ENCODE peak calls at places on chromosomes 4 and X, in nine cellular contexts. One of them, this sample, is unnamed.

GRCh38 chr4:73452953-73453700 is 17.1 kb downstream of the AFP start:
- DNase-seq in hepatocyte: peak
- DNase-seq in WTC11: no peak
- DNase-seq in aorta: no peak
- DNase-seq in D341Med: no peak
- DNase-seq in HT-29: no peak
- DNase-seq in pancreas: no peak
- DNase-seq in T-helper 1 cell: no peak
- DNase-seq in stimulated activated naive CD8-positive, alpha-beta T cell treated with anti-CD3 and anti-CD28 coated beads, Interleukin-15, Interleukin-2, amounts not matched to agents 100 U/mL and 50 U/mL, for 24 hours: no peak
- DNase-seq in this sample: no peak

GRCh38 chrX:109384569-109385174 is 97.2 kb downstream of the GUCY2F start:
- DNase-seq in hepatocyte: peak
- DNase-seq in WTC11: no peak
- DNase-seq in aorta: no peak
- DNase-seq in D341Med: no peak
- DNase-seq in HT-29: peak
- DNase-seq in pancreas: no peak
- DNase-seq in T-helper 1 cell: no peak
- DNase-seq in stimulated activated naive CD8-positive, alpha-beta T cell treated with anti-CD3 and anti-CD28 coated beads, Interleukin-15, Interleukin-2, amounts not matched to agents 100 U/mL and 50 U/mL, for 24 hours: no peak
- DNase-seq in this sample: no peak

GRCh38 chrX:119516157-119516702 is 48.0 kb downstream of the SLC25A5 start:
- DNase-seq in hepatocyte: peak
- DNase-seq in WTC11: peak
- DNase-seq in aorta: no peak
- DNase-seq in D341Med: peak
- DNase-seq in HT-29: peak
- DNase-seq in pancreas: no peak
- DNase-seq in T-helper 1 cell: no peak
- DNase-seq in stimulated activated naive CD8-positive, alpha-beta T cell treated with anti-CD3 and anti-CD28 coated beads, Interleukin-15, Interleukin-2, amounts not matched to agents 100 U/mL and 50 U/mL, for 24 hours: peak
- DNase-seq in this sample: peak

GRCh38 chrX:49840679-49841078 is 11.6 kb downstream of the PAGE4 start:
- DNase-seq in hepatocyte: peak
- DNase-seq in WTC11: peak
- DNase-seq in aorta: no peak
- DNase-seq in D341Med: peak
- DNase-seq in HT-29: peak
- DNase-seq in pancreas: peak
- DNase-seq in T-helper 1 cell: no peak
- DNase-seq in stimulated activated naive CD8-positive, alpha-beta T cell treated with anti-CD3 and anti-CD28 coated beads, Interleukin-15, Interleukin-2, amounts not matched to agents 100 U/mL and 50 U/mL, for 24 hours: peak
- DNase-seq in this sample: peak

GRCh38 chr4:118224239-118224829 is 128.5 kb downstream of the PRSS12 start:
- DNase-seq in hepatocyte: peak
- DNase-seq in WTC11: no peak
- DNase-seq in aorta: no peak
- DNase-seq in D341Med: peak
- DNase-seq in HT-29: peak
- DNase-seq in pancreas: no peak
- DNase-seq in T-helper 1 cell: no peak
- DNase-seq in stimulated activated naive CD8-positive, alpha-beta T cell treated with anti-CD3 and anti-CD28 coated beads, Interleukin-15, Interleukin-2, amounts not matched to agents 100 U/mL and 50 U/mL, for 24 hours: no peak
- DNase-seq in this sample: peak

GRCh38 chr4:21888195-21888976 is 60.2 kb downstream of the KCNIP4 start:
- DNase-seq in hepatocyte: peak
- DNase-seq in WTC11: no peak
- DNase-seq in aorta: no peak
- DNase-seq in D341Med: no peak
- DNase-seq in HT-29: no peak
- DNase-seq in pancreas: no peak
- DNase-seq in T-helper 1 cell: no peak
- DNase-seq in stimulated activated naive CD8-positive, alpha-beta T cell treated with anti-CD3 and anti-CD28 coated beads, Interleukin-15, Interleukin-2, amounts not matched to agents 100 U/mL and 50 U/mL, for 24 hours: no peak
- DNase-seq in this sample: peak

GRCh38 chr4:86414686-86415085 is 54.8 kb upstream of the MAPK10 start:
- DNase-seq in hepatocyte: no peak
- DNase-seq in WTC11: no peak
- DNase-seq in aorta: no peak
- DNase-seq in D341Med: no peak
- DNase-seq in HT-29: no peak
- DNase-seq in pancreas: no peak
- DNase-seq in T-helper 1 cell: no peak
- DNase-seq in stimulated activated naive CD8-positive, alpha-beta T cell treated with anti-CD3 and anti-CD28 coated beads, Interleukin-15, Interleukin-2, amounts not matched to agents 100 U/mL and 50 U/mL, for 24 hours: no peak
- DNase-seq in this sample: no peak

GRCh38 chr4:145679520-145679919 is 426 bp upstream of the C4orf51 start:
- DNase-seq in hepatocyte: peak
- DNase-seq in WTC11: no peak
- DNase-seq in aorta: peak
- DNase-seq in D341Med: no peak
- DNase-seq in HT-29: peak
- DNase-seq in pancreas: no peak
- DNase-seq in T-helper 1 cell: no peak
- DNase-seq in stimulated activated naive CD8-positive, alpha-beta T cell treated with anti-CD3 and anti-CD28 coated beads, Interleukin-15, Interleukin-2, amounts not matched to agents 100 U/mL and 50 U/mL, for 24 hours: no peak
- DNase-seq in this sample: peak

GRCh38 chr4:142353149-142353738 is 492.9 kb downstream of the INPP4B start:
- DNase-seq in hepatocyte: peak
- DNase-seq in WTC11: no peak
- DNase-seq in aorta: no peak
- DNase-seq in D341Med: peak
- DNase-seq in HT-29: peak
- DNase-seq in pancreas: no peak
- DNase-seq in T-helper 1 cell: no peak
- DNase-seq in stimulated activated naive CD8-positive, alpha-beta T cell treated with anti-CD3 and anti-CD28 coated beads, Interleukin-15, Interleukin-2, amounts not matched to agents 100 U/mL and 50 U/mL, for 24 hours: no peak
- DNase-seq in this sample: peak

GRCh38 chrX:17007134-17007768 is 60.8 kb downstream of the REPS2 start:
- DNase-seq in hepatocyte: no peak
- DNase-seq in WTC11: peak
- DNase-seq in aorta: no peak
- DNase-seq in D341Med: no peak
- DNase-seq in HT-29: peak
- DNase-seq in pancreas: no peak
- DNase-seq in T-helper 1 cell: no peak
- DNase-seq in stimulated activated naive CD8-positive, alpha-beta T cell treated with anti-CD3 and anti-CD28 coated beads, Interleukin-15, Interleukin-2, amounts not matched to agents 100 U/mL and 50 U/mL, for 24 hours: peak
- DNase-seq in this sample: peak

GRCh38 chr4:56788081-56788480 is 33.4 kb downstream of the SPINK2 start:
- DNase-seq in hepatocyte: no peak
- DNase-seq in WTC11: no peak
- DNase-seq in aorta: no peak
- DNase-seq in D341Med: no peak
- DNase-seq in HT-29: no peak
- DNase-seq in pancreas: no peak
- DNase-seq in T-helper 1 cell: no peak
- DNase-seq in stimulated activated naive CD8-positive, alpha-beta T cell treated with anti-CD3 and anti-CD28 coated beads, Interleukin-15, Interleukin-2, amounts not matched to agents 100 U/mL and 50 U/mL, for 24 hours: no peak
- DNase-seq in this sample: no peak

GRCh38 chr4:4659871-4660651 is 118.2 kb upstream of the STX18 start:
- DNase-seq in hepatocyte: no peak
- DNase-seq in WTC11: no peak
- DNase-seq in aorta: peak
- DNase-seq in D341Med: no peak
- DNase-seq in HT-29: no peak
- DNase-seq in pancreas: no peak
- DNase-seq in T-helper 1 cell: no peak
- DNase-seq in stimulated activated naive CD8-positive, alpha-beta T cell treated with anti-CD3 and anti-CD28 coated beads, Interleukin-15, Interleukin-2, amounts not matched to agents 100 U/mL and 50 U/mL, for 24 hours: no peak
- DNase-seq in this sample: peak

GRCh38 chr4:26490111-26490979 is at the start of gene CCKAR:
- DNase-seq in hepatocyte: no peak
- DNase-seq in WTC11: no peak
- DNase-seq in aorta: no peak
- DNase-seq in D341Med: no peak
- DNase-seq in HT-29: no peak
- DNase-seq in pancreas: no peak
- DNase-seq in T-helper 1 cell: no peak
- DNase-seq in stimulated activated naive CD8-positive, alpha-beta T cell treated with anti-CD3 and anti-CD28 coated beads, Interleukin-15, Interleukin-2, amounts not matched to agents 100 U/mL and 50 U/mL, for 24 hours: no peak
- DNase-seq in this sample: no peak

GRCh38 chrX:68997911-68998310 is 167.3 kb downstream of the PJA1 start:
- DNase-seq in hepatocyte: peak
- DNase-seq in WTC11: no peak
- DNase-seq in aorta: peak
- DNase-seq in D341Med: no peak
- DNase-seq in HT-29: no peak
- DNase-seq in pancreas: no peak
- DNase-seq in T-helper 1 cell: no peak
- DNase-seq in stimulated activated naive CD8-positive, alpha-beta T cell treated with anti-CD3 and anti-CD28 coated beads, Interleukin-15, Interleukin-2, amounts not matched to agents 100 U/mL and 50 U/mL, for 24 hours: no peak
- DNase-seq in this sample: no peak

GRCh38 chrX:13064599-13065143 is 20.3 kb upstream of the FAM9C start:
- DNase-seq in hepatocyte: peak
- DNase-seq in WTC11: no peak
- DNase-seq in aorta: no peak
- DNase-seq in D341Med: no peak
- DNase-seq in HT-29: no peak
- DNase-seq in pancreas: no peak
- DNase-seq in T-helper 1 cell: no peak
- DNase-seq in stimulated activated naive CD8-positive, alpha-beta T cell treated with anti-CD3 and anti-CD28 coated beads, Interleukin-15, Interleukin-2, amounts not matched to agents 100 U/mL and 50 U/mL, for 24 hours: no peak
- DNase-seq in this sample: no peak

GRCh38 chrX:30918480-30918879 is 29.4 kb upstream of the TAB3 start:
- DNase-seq in hepatocyte: no peak
- DNase-seq in WTC11: no peak
- DNase-seq in aorta: no peak
- DNase-seq in D341Med: no peak
- DNase-seq in HT-29: no peak
- DNase-seq in pancreas: no peak
- DNase-seq in T-helper 1 cell: no peak
- DNase-seq in stimulated activated naive CD8-positive, alpha-beta T cell treated with anti-CD3 and anti-CD28 coated beads, Interleukin-15, Interleukin-2, amounts not matched to agents 100 U/mL and 50 U/mL, for 24 hours: no peak
- DNase-seq in this sample: no peak

GRCh38 chr4:17065821-17066220 is 167.4 kb upstream of the LDB2 start:
- DNase-seq in hepatocyte: no peak
- DNase-seq in WTC11: no peak
- DNase-seq in aorta: no peak
- DNase-seq in D341Med: no peak
- DNase-seq in HT-29: no peak
- DNase-seq in pancreas: no peak
- DNase-seq in T-helper 1 cell: no peak
- DNase-seq in stimulated activated naive CD8-positive, alpha-beta T cell treated with anti-CD3 and anti-CD28 coated beads, Interleukin-15, Interleukin-2, amounts not matched to agents 100 U/mL and 50 U/mL, for 24 hours: no peak
- DNase-seq in this sample: no peak

GRCh38 chrX:153564047-153564606 is 34.8 kb downstream of the CCNQ start:
- DNase-seq in hepatocyte: peak
- DNase-seq in WTC11: no peak
- DNase-seq in aorta: no peak
- DNase-seq in D341Med: no peak
- DNase-seq in HT-29: no peak
- DNase-seq in pancreas: no peak
- DNase-seq in T-helper 1 cell: no peak
- DNase-seq in stimulated activated naive CD8-positive, alpha-beta T cell treated with anti-CD3 and anti-CD28 coated beads, Interleukin-15, Interleukin-2, amounts not matched to agents 100 U/mL and 50 U/mL, for 24 hours: no peak
- DNase-seq in this sample: no peak

GRCh38 chrX:31272472-31272775 is 200.6 kb upstream of the FTHL17 start:
- DNase-seq in hepatocyte: no peak
- DNase-seq in WTC11: no peak
- DNase-seq in aorta: no peak
- DNase-seq in D341Med: no peak
- DNase-seq in HT-29: no peak
- DNase-seq in pancreas: no peak
- DNase-seq in T-helper 1 cell: no peak
- DNase-seq in stimulated activated naive CD8-positive, alpha-beta T cell treated with anti-CD3 and anti-CD28 coated beads, Interleukin-15, Interleukin-2, amounts not matched to agents 100 U/mL and 50 U/mL, for 24 hours: no peak
- DNase-seq in this sample: no peak

GRCh38 chrX:27619975-27620374 is 29.8 kb downstream of the DCAF8L2 start:
- DNase-seq in hepatocyte: peak
- DNase-seq in WTC11: no peak
- DNase-seq in aorta: no peak
- DNase-seq in D341Med: peak
- DNase-seq in HT-29: peak
- DNase-seq in pancreas: no peak
- DNase-seq in T-helper 1 cell: no peak
- DNase-seq in stimulated activated naive CD8-positive, alpha-beta T cell treated with anti-CD3 and anti-CD28 coated beads, Interleukin-15, Interleukin-2, amounts not matched to agents 100 U/mL and 50 U/mL, for 24 hours: no peak
- DNase-seq in this sample: no peak

GRCh38 chrX:110097920-110098319 is 95.0 kb downstream of the TMEM164 start:
- DNase-seq in hepatocyte: no peak
- DNase-seq in WTC11: no peak
- DNase-seq in aorta: no peak
- DNase-seq in D341Med: no peak
- DNase-seq in HT-29: no peak
- DNase-seq in pancreas: no peak
- DNase-seq in T-helper 1 cell: no peak
- DNase-seq in stimulated activated naive CD8-positive, alpha-beta T cell treated with anti-CD3 and anti-CD28 coated beads, Interleukin-15, Interleukin-2, amounts not matched to agents 100 U/mL and 50 U/mL, for 24 hours: no peak
- DNase-seq in this sample: no peak

GRCh38 chr4:42642136-42642797 is 14.6 kb downstream of the ATP8A1 start:
- DNase-seq in hepatocyte: no peak
- DNase-seq in WTC11: no peak
- DNase-seq in aorta: no peak
- DNase-seq in D341Med: no peak
- DNase-seq in HT-29: no peak
- DNase-seq in pancreas: no peak
- DNase-seq in T-helper 1 cell: no peak
- DNase-seq in stimulated activated naive CD8-positive, alpha-beta T cell treated with anti-CD3 and anti-CD28 coated beads, Interleukin-15, Interleukin-2, amounts not matched to agents 100 U/mL and 50 U/mL, for 24 hours: peak
- DNase-seq in this sample: no peak

GRCh38 chr4:124035364-124036036 is 638.9 kb downstream of the SPRY1 start:
- DNase-seq in hepatocyte: no peak
- DNase-seq in WTC11: no peak
- DNase-seq in aorta: no peak
- DNase-seq in D341Med: no peak
- DNase-seq in HT-29: no peak
- DNase-seq in pancreas: no peak
- DNase-seq in T-helper 1 cell: no peak
- DNase-seq in stimulated activated naive CD8-positive, alpha-beta T cell treated with anti-CD3 and anti-CD28 coated beads, Interleukin-15, Interleukin-2, amounts not matched to agents 100 U/mL and 50 U/mL, for 24 hours: no peak
- DNase-seq in this sample: no peak

GRCh38 chr4:176377705-176378302 is 58.0 kb downstream of the SPCS3 start:
- DNase-seq in hepatocyte: peak
- DNase-seq in WTC11: no peak
- DNase-seq in aorta: no peak
- DNase-seq in D341Med: no peak
- DNase-seq in HT-29: no peak
- DNase-seq in pancreas: no peak
- DNase-seq in T-helper 1 cell: no peak
- DNase-seq in stimulated activated naive CD8-positive, alpha-beta T cell treated with anti-CD3 and anti-CD28 coated beads, Interleukin-15, Interleukin-2, amounts not matched to agents 100 U/mL and 50 U/mL, for 24 hours: no peak
- DNase-seq in this sample: no peak

GRCh38 chrX:111719426-111720210 is 38.6 kb downstream of the ALG13 start:
- DNase-seq in hepatocyte: peak
- DNase-seq in WTC11: no peak
- DNase-seq in aorta: no peak
- DNase-seq in D341Med: no peak
- DNase-seq in HT-29: peak
- DNase-seq in pancreas: no peak
- DNase-seq in T-helper 1 cell: no peak
- DNase-seq in stimulated activated naive CD8-positive, alpha-beta T cell treated with anti-CD3 and anti-CD28 coated beads, Interleukin-15, Interleukin-2, amounts not matched to agents 100 U/mL and 50 U/mL, for 24 hours: no peak
- DNase-seq in this sample: no peak

GRCh38 chr4:57070461-57070860 is 39.7 kb downstream of the IGFBP7 start:
- DNase-seq in hepatocyte: no peak
- DNase-seq in WTC11: no peak
- DNase-seq in aorta: no peak
- DNase-seq in D341Med: no peak
- DNase-seq in HT-29: no peak
- DNase-seq in pancreas: no peak
- DNase-seq in T-helper 1 cell: no peak
- DNase-seq in stimulated activated naive CD8-positive, alpha-beta T cell treated with anti-CD3 and anti-CD28 coated beads, Interleukin-15, Interleukin-2, amounts not matched to agents 100 U/mL and 50 U/mL, for 24 hours: no peak
- DNase-seq in this sample: no peak

GRCh38 chrX:95754411-95754810 is 930.2 kb upstream of the DIAPH2 start:
- DNase-seq in hepatocyte: no peak
- DNase-seq in WTC11: no peak
- DNase-seq in aorta: no peak
- DNase-seq in D341Med: no peak
- DNase-seq in HT-29: no peak
- DNase-seq in pancreas: no peak
- DNase-seq in T-helper 1 cell: no peak
- DNase-seq in stimulated activated naive CD8-positive, alpha-beta T cell treated with anti-CD3 and anti-CD28 coated beads, Interleukin-15, Interleukin-2, amounts not matched to agents 100 U/mL and 50 U/mL, for 24 hours: no peak
- DNase-seq in this sample: no peak

GRCh38 chrX:11423362-11423818 is 130.2 kb downstream of the AMELX start:
- DNase-seq in hepatocyte: no peak
- DNase-seq in WTC11: no peak
- DNase-seq in aorta: peak
- DNase-seq in D341Med: no peak
- DNase-seq in HT-29: peak
- DNase-seq in pancreas: no peak
- DNase-seq in T-helper 1 cell: no peak
- DNase-seq in stimulated activated naive CD8-positive, alpha-beta T cell treated with anti-CD3 and anti-CD28 coated beads, Interleukin-15, Interleukin-2, amounts not matched to agents 100 U/mL and 50 U/mL, for 24 hours: no peak
- DNase-seq in this sample: peak

GRCh38 chr4:110156442-110156841 is 42.0 kb downstream of the ELOVL6 start:
- DNase-seq in hepatocyte: no peak
- DNase-seq in WTC11: no peak
- DNase-seq in aorta: no peak
- DNase-seq in D341Med: no peak
- DNase-seq in HT-29: no peak
- DNase-seq in pancreas: no peak
- DNase-seq in T-helper 1 cell: no peak
- DNase-seq in stimulated activated naive CD8-positive, alpha-beta T cell treated with anti-CD3 and anti-CD28 coated beads, Interleukin-15, Interleukin-2, amounts not matched to agents 100 U/mL and 50 U/mL, for 24 hours: no peak
- DNase-seq in this sample: no peak

GRCh38 chrX:141879616-141880015 is 24.1 kb upstream of the MAGEC1 start:
- DNase-seq in hepatocyte: no peak
- DNase-seq in WTC11: no peak
- DNase-seq in aorta: no peak
- DNase-seq in D341Med: no peak
- DNase-seq in HT-29: peak
- DNase-seq in pancreas: no peak
- DNase-seq in T-helper 1 cell: no peak
- DNase-seq in stimulated activated naive CD8-positive, alpha-beta T cell treated with anti-CD3 and anti-CD28 coated beads, Interleukin-15, Interleukin-2, amounts not matched to agents 100 U/mL and 50 U/mL, for 24 hours: no peak
- DNase-seq in this sample: no peak